ENCODE peak calls at places on chromosomes 12 and 14, in ten cellular contexts. Q, S, G, O, V, Z, P, N, F and I are unnamed samples.

GRCh38 chr14:85732031-85732430 is 202.1 kb downstream of the FLRT2 start:
- DNase-seq in Q (no peak), S (no peak), G (no peak), O (no peak), V (no peak), Z (no peak), P (no peak), N (no peak), F (no peak), I (no peak)

GRCh38 chr12:124688356-124688992 is 121.1 kb upstream of the NCOR2 start:
- DNase-seq in Q (no peak), S (no peak), G (no peak), O (no peak), V (no peak), Z (no peak), P (no peak), N (no peak), F (no peak), I (no peak)

GRCh38 chr14:56422703-56423213 is 156.8 kb upstream of the TMEM260 start:
- DNase-seq in Q (peak; percentile 72), S (peak; percentile 71), G (no peak), O (peak; percentile 31), V (peak; percentile 56), Z (peak; percentile 26), P (peak; percentile 74), N (peak; percentile 50), F (peak; percentile 73), I (peak; percentile 91)

GRCh38 chr14:103067231-103067954 is 10.0 kb upstream of the CDC42BPB start:
- DNase-seq in Q (no peak), S (no peak), G (no peak), O (peak; percentile 58), V (no peak), Z (no peak), P (peak; percentile 80), N (peak; percentile 79), F (no peak), I (no peak)

GRCh38 chr14:36423430-36423829 is 96.6 kb downstream of the NKX2-1 start:
- DNase-seq in Q (no peak), S (no peak), G (no peak), O (no peak), V (peak; percentile 56), Z (no peak), P (no peak), N (no peak), F (no peak), I (no peak)

GRCh38 chr14:28057286-28058011 is 709.1 kb upstream of the FOXG1 start:
- DNase-seq in Q (no peak), S (no peak), G (no peak), O (no peak), V (no peak), Z (no peak), P (peak; percentile 0), N (no peak), F (no peak), I (no peak)

GRCh38 chr12:84764006-84764405 is 148.6 kb downstream of the SLC6A15 start:
- DNase-seq in Q (no peak), S (no peak), G (no peak), O (no peak), V (no peak), Z (no peak), P (no peak), N (no peak), F (no peak), I (no peak)

GRCh38 chr14:61215222-61216010 is 65.7 kb downstream of the TMEM30B start:
- DNase-seq in Q (no peak), S (no peak), G (no peak), O (no peak), V (no peak), Z (no peak), P (peak; percentile 73), N (no peak), F (no peak), I (no peak)

GRCh38 chr14:95507174-95507573 is 9.3 kb downstream of the SYNE3 start:
- DNase-seq in Q (peak; percentile 81), S (no peak), G (no peak), O (peak; percentile 53), V (no peak), Z (no peak), P (peak; percentile 97), N (no peak), F (peak; percentile 81), I (no peak)

GRCh38 chr12:40192704-40193255 is 32.0 kb upstream of the LRRK2 start:
- DNase-seq in Q (no peak), S (no peak), G (peak; percentile 50), O (peak; percentile 25), V (no peak), Z (peak; percentile 90), P (no peak), N (no peak), F (no peak), I (no peak)

GRCh38 chr12:109678732-109679131 is 34.9 kb upstream of the FAM222A start:
- DNase-seq in Q (no peak), S (peak; percentile 12), G (no peak), O (peak; percentile 21), V (peak; percentile 53), Z (no peak), P (no peak), N (no peak), F (no peak), I (no peak)

GRCh38 chr12:67068204-67068731 is 200.9 kb upstream of the CAND1 start:
- DNase-seq in Q (no peak), S (peak; percentile 45), G (no peak), O (peak; percentile 13), V (peak; percentile 74), Z (no peak), P (no peak), N (peak; percentile 29), F (no peak), I (no peak)

GRCh38 chr12:19236656-19237055 is 107.1 kb downstream of the PLEKHA5 start:
- DNase-seq in Q (no peak), S (no peak), G (no peak), O (no peak), V (no peak), Z (no peak), P (peak; percentile 54), N (no peak), F (peak; percentile 92), I (no peak)

GRCh38 chr12:38502420-38502819 is 185.8 kb downstream of the ALG10B start:
- DNase-seq in Q (no peak), S (no peak), G (no peak), O (no peak), V (no peak), Z (no peak), P (no peak), N (no peak), F (no peak), I (no peak)

GRCh38 chr14:30069536-30069935 is 141.9 kb upstream of the PRKD1 start:
- DNase-seq in Q (no peak), S (no peak), G (no peak), O (no peak), V (no peak), Z (no peak), P (no peak), N (no peak), F (no peak), I (no peak)

GRCh38 chr12:4819654-4820053 is 90.1 kb upstream of the KCNA1 start:
- DNase-seq in Q (no peak), S (no peak), G (no peak), O (no peak), V (no peak), Z (peak; percentile 47), P (peak; percentile 84), N (no peak), F (no peak), I (no peak)

GRCh38 chr12:76984566-76984965 is 80.8 kb downstream of the E2F7 start:
- DNase-seq in Q (no peak), S (no peak), G (no peak), O (no peak), V (no peak), Z (no peak), P (no peak), N (no peak), F (no peak), I (no peak)

GRCh38 chr12:104809251-104809650 is 148.8 kb downstream of the SLC41A2 start:
- DNase-seq in Q (no peak), S (no peak), G (no peak), O (no peak), V (no peak), Z (no peak), P (no peak), N (no peak), F (no peak), I (no peak)
- TF ChIP-seq CTCF in Q (no peak), S (no peak), G (no peak), O (no peak), V (no peak), Z (no peak), P (no peak), N (no peak), F (no peak), I (no peak)

GRCh38 chr12:48002179-48002601 is 2.1 kb downstream of the COL2A1 start:
- DNase-seq in Q (no peak), S (peak; percentile 28), G (no peak), O (no peak), V (peak; percentile 66), Z (no peak), P (no peak), N (no peak), F (no peak), I (no peak)
- H3K4me3 ChIP-seq in Q (peak overlapping the region; percentile 53), S (peak overlapping the region; percentile 35), G (no peak overlapping the region), O (no peak overlapping the region), V (peak overlapping the region; percentile 66), Z (no peak overlapping the region), P (peak overlapping the region; percentile 60), N (peak overlapping the region; percentile 46), F (peak overlapping the region; percentile 60), I (peak overlapping the region; percentile 42)

DNA sequence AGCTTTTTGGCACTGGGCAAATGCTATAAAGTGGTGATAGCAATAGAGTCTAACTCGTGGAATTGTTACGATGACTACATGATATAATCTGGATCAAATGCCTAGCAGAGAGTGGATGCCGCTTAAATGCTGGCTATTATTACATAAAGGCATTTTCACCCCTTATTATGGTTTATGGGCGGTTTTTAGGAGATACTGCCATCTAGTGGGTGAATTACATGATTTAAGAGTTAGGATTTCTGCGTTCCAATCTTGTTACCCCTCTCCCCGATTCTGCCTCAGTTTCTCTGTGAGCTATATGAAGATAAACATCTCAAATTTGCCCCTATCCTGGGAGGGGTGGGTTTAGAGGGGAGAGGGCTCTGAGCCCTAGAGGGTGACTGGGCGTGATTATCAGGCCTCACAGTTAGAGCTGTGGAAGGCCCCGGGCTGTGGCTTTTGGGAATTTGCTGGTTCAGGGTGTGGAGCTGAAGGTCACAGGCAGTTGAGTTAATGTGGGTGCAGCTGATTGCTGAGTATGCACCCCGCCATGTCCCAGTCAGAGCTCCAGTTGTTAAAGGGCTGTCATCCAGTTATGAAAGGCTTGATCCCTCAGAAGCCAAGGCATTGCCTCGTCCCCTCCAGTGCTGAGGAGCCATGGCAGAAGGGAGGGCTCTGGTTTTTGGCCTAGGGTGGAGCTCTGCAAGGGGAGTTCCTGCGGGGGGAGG is 14.4 kb downstream of the CLSTN3 start:
- DNase-seq in Q (no peak), S (peak; percentile 31), G (no peak), O (no peak), V (peak; percentile 43), Z (peak; percentile 39), P (peak; percentile 52), N (peak; percentile 48), F (no peak), I (no peak)
- TF ChIP-seq CTCF in Q (peak; percentile 25), S (peak; percentile 57), G (peak; percentile 53), O (peak; percentile 31), V (peak; percentile 67), Z (peak; percentile 48), P (peak; percentile 61), N (peak; percentile 74), F (peak; percentile 55), I (peak; percentile 41)

DNA sequence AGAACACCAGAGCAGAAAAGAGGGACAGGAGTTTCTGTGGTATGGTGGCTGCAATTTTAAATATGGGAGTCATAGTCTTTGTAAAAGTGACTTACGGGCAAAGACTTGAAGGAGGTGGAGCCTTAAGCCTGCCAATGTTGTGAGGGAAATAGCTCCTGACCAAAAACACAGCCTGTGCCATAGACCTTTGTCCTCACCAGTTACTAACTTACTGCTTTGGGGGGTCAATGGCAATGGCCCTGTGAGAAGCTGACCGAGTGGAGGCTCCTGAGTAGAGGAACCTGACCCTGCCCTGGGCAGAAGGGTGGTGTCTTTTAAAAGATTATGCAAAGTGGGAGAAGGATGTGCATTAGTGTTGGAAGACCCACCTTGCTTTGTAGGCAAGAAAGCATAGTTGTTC is 3.8 kb downstream of the MTHFD1 start:
- DNase-seq in Q (no peak), S (no peak), G (no peak), O (no peak), V (no peak), Z (no peak), P (no peak), N (no peak), F (no peak), I (no peak)
- H3K4me3 ChIP-seq in Q (no peak overlapping the region), S (no peak overlapping the region), G (no peak overlapping the region), O (no peak overlapping the region), V (no peak overlapping the region), Z (no peak overlapping the region), P (no peak overlapping the region), N (no peak overlapping the region), F (no peak overlapping the region), I (no peak overlapping the region)